ENCODE peak calls at places on chromosomes 1 and 21, in six cellular contexts. M is HepG2, Z is GM12878, X is K562, C is H1, W is HCT116. G is an unnamed sample.

GRCh38 chr1:169526998-169527397 is 41.3 kb upstream of the SLC19A2 start:
- DNase-seq in Z (no peak), C (no peak), W (no peak), M (no peak), X (no peak), G (no peak)

GRCh38 chr1:201902198-201902597 is 13.5 kb downstream of the SHISA4 start:
- DNase-seq in C (no peak), M (no peak), W (no peak), X (no peak), Z (no peak), G (no peak)

GRCh38 chr1:15111597-15111996 is 42.0 kb upstream of the TMEM51 start:
- DNase-seq in C (no peak), Z (no peak), M (no peak), X (no peak), W (no peak), G (no peak)

GRCh38 chr1:79293611-79294010 is 287.1 kb upstream of the ADGRL4 start:
- DNase-seq in C (no peak), Z (no peak), M (no peak), X (no peak), W (no peak), G (peak; percentile 82)

GRCh38 chr1:84851839-84852238 is 41.2 kb downstream of the LPAR3 start:
- DNase-seq in W (no peak), C (no peak), Z (no peak), X (no peak), M (no peak), G (no peak)

GRCh38 chr1:30117685-30118084 is 605.7 kb downstream of the MATN1 start:
- DNase-seq in Z (no peak), M (no peak), W (no peak), X (peak; percentile 66), C (no peak), G (no peak)

GRCh38 chr1:79845951-79846350 is 839.4 kb upstream of the ADGRL4 start:
- DNase-seq in W (no peak), X (no peak), Z (no peak), M (no peak), C (no peak), G (no peak)

GRCh38 chr21:40043866-40044265 is 176.6 kb downstream of the PCP4 start:
- DNase-seq in X (no peak), Z (no peak), M (no peak), C (no peak), W (no peak), G (no peak)

GRCh38 chr1:3569436-3569835 is 41.9 kb downstream of the MEGF6 start:
- DNase-seq in C (no peak), Z (no peak), X (no peak), M (no peak), W (no peak), G (no peak)

GRCh38 chr1:5617179-5618015 is 374.8 kb downstream of the NPHP4 start:
- DNase-seq in X (no peak), M (no peak), W (no peak), Z (no peak), C (no peak), G (no peak)

GRCh38 chr1:55646181-55646580 is 431.0 kb upstream of the USP24 start:
- DNase-seq in C (no peak), W (no peak), X (no peak), Z (no peak), M (no peak), G (no peak)

GRCh38 chr1:210098376-210098775 is 134.2 kb upstream of the SERTAD4 start:
- DNase-seq in W (no peak), X (no peak), Z (no peak), M (no peak), C (no peak), G (no peak)

GRCh38 chr1:244236721-244237120 is 185.6 kb downstream of the ZBTB18 start:
- DNase-seq in Z (no peak), M (no peak), X (no peak), C (no peak), W (no peak), G (no peak)

GRCh38 chr1:37035828-37036666 is 1.7 kb upstream of the GRIK3 start:
- DNase-seq in X (peak; percentile 47), W (no peak), M (no peak), Z (no peak), C (no peak), G (no peak)

GRCh38 chr1:47812848-47813508 is 184.2 kb downstream of the TRABD2B start:
- DNase-seq in W (no peak), C (no peak), X (no peak), Z (no peak), M (no peak), G (no peak)

GRCh38 chr1:57551476-57551875 is 127.6 kb upstream of the DAB1 start:
- DNase-seq in Z (no peak), X (no peak), W (no peak), C (no peak), M (no peak), G (no peak)

GRCh38 chr21:36499578-36500471 is 19.9 kb upstream of the CLDN14 start:
- DNase-seq in W (no peak), X (no peak), Z (no peak), M (no peak), C (no peak), G (no peak)

GRCh38 chr1:83818916-83819315 is 180.0 kb downstream of the TTLL7 start:
- DNase-seq in C (no peak), M (peak; percentile 14), Z (no peak), X (no peak), W (no peak), G (no peak)

GRCh38 chr1:45522324-45523104 is 830 bp upstream of the PRDX1 start:
- DNase-seq in X (no peak), Z (no peak), C (no peak), M (no peak), W (peak; percentile 44), G (no peak)

GRCh38 chr1:25034736-25035522 is 104.9 kb upstream of the RUNX3 start:
- DNase-seq in Z (no peak), X (no peak), W (no peak), M (no peak), C (no peak), G (no peak)
- TF ChIP-seq POLR2A in Z (no peak), X (no peak), W (no peak), M (no peak), C (no peak), G (no peak)

DNA sequence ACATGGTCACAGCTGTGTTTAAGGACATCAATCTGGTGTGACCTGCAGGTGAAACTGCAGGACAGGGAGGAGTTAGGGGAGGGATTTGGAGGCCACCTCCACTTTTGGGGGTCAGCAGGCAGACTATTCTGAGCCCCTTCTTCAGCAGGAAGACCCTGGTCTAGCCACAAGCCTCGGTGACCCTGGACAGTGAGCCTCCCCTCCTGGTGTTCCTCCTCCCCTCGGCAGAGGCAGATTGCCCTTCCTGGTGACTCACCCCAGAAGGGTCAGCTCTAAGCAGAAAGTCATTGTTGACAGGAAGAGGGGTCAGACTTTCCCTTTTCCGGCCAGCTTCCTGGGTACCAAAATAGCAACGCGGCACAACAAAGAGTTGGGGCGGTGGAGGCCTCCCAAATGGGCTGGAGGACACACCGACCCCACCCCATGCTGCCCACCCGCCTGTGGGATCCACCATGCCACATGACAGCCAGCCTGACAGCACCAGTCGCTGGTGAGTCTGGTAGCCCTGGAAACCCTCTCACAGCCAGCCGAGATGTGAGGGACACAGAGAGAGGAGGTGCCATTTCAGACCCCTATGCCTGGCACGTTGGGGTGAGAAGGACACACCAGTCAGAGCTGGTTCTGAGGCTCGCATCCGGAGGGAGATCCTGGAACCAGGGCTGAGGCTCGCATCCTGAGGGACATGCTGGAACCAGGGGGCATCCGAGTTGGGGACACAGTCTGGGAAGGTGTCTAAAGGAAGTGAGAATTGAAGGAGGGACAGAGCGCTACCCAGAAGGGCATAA is 14.7 kb upstream of the CSF1 start:
- DNase-seq in Z (no peak), C (no peak), W (no peak), X (peak; percentile 82), M (peak; percentile 88), G (peak; percentile 85)
- H3K4me2 ChIP-seq in Z (no peak overlapping the region), C (no peak overlapping the region), W (peak overlapping the region; percentile 69), X (peak overlapping the region; percentile 91), M (peak overlapping the region; percentile 64), G (peak overlapping the region; percentile 46)

DNA sequence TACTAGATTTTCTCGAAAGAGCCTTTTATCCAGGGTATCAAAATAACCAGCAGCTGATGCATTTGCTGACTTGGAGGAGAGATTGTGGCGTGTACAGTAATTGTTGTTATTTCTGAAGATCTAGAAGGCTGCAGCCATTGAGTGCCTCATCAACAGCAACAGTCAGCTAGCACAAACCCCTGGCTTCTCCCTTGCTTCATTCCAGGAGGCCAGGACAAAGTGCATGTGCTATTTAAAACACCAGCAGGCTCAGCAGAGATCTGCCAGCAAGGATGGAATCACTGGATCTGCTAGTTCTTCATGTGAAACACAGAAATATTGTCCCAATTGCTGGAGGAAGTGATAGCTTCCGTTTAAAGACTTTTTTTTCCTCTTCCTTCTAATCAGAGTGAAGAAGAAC is 2.8 kb upstream of the NGF start:
- DNase-seq in C (no peak), Z (no peak), M (no peak), W (no peak), X (no peak), G (no peak)
- TF ChIP-seq POLR2AphosphoS5 in C (no peak), Z (no peak), M (no peak), W (no peak), X (no peak), G (no peak)

GRCh38 chr1:207863893-207864535 is 46.9 kb downstream of the CD34 start:
- DNase-seq in C (no peak), W (no peak), M (no peak), Z (peak; percentile 70), X (no peak), G (peak; percentile 24)
- TF ChIP-seq POLR2A in C (no peak), W (no peak), M (no peak), Z (peak; percentile 51), X (no peak), G (no peak)

GRCh38 chr1:119291611-119292206 is 76.9 kb upstream of the HAO2 start:
- DNase-seq in Z (no peak), M (no peak), C (no peak), W (no peak), X (no peak), G (no peak)
- H3K4me2 ChIP-seq in Z (no peak overlapping the region), M (no peak overlapping the region), C (no peak overlapping the region), W (no peak overlapping the region), X (no peak overlapping the region), G (no peak overlapping the region)

GRCh38 chr1:181647314-181648035 is 164.2 kb downstream of the CACNA1E start:
- DNase-seq in Z (no peak), X (no peak), W (no peak), C (no peak), M (no peak), G (no peak)
- TF ChIP-seq POLR2AphosphoS5 in Z (no peak), X (no peak), W (no peak), C (no peak), M (no peak), G (no peak)

G was measured in endothelial cell of umbilical vein.